ENCODE peak calls at places on chromosomes 11 and 22, in eight cellular contexts. U is lower leg skin; I is cardiac septum; L is stimulated activated naive B cell treated with anti-CD40 and anti-IgM and Interleukin-4, amounts not matched to agents 10 μg/mL and 1 μg/mL and 100 μg/mL, for 72 hours; P is stimulated activated naive CD4-positive, alpha-beta T cell; Z is GM04503; D is dermis blood vessel endothelial cell; S is H54. Y is an unnamed sample.

GRCh38 chr11:122696662-122697061 is 41.1 kb downstream of the UBASH3B start:
- DNase-seq in U (no peak), I (no peak), L (peak), P (peak), Z (no peak), D (peak), S (no peak), Y (no peak)

GRCh38 chr11:86672007-86672621 is at the start of gene ME3:
- DNase-seq in U (peak), I (peak), L (peak), P (peak), Z (no peak), D (peak), S (no peak), Y (no peak)

GRCh38 chr11:7573193-7573557 is 59.4 kb downstream of the PPFIBP2 start:
- DNase-seq in U (no peak), I (no peak), L (no peak), P (no peak), Z (no peak), D (no peak), S (no peak), Y (no peak)

GRCh38 chr11:69135420-69136363 is 20.0 kb upstream of the SMIM38 start:
- DNase-seq in U (no peak), I (no peak), L (peak), P (no peak), Z (no peak), D (no peak), S (no peak), Y (no peak)

GRCh38 chr11:61885166-61885778 is 6.1 kb downstream of the FADS3 start:
- DNase-seq in U (no peak), I (no peak), L (no peak), P (no peak), Z (no peak), D (no peak), S (no peak), Y (no peak)

GRCh38 chr11:35525501-35526175 is at the start of gene PAMR1:
- DNase-seq in U (peak), I (no peak), L (peak), P (no peak), Z (peak), D (no peak), S (peak), Y (no peak)

GRCh38 chr11:77039491-77040400 is 5.5 kb downstream of the B3GNT6 start:
- DNase-seq in U (no peak), I (no peak), L (no peak), P (peak), Z (peak), D (peak), S (no peak), Y (no peak)

GRCh38 chr11:120401506-120401905 is 65.3 kb downstream of the ARHGEF12 start:
- DNase-seq in U (no peak), I (no peak), L (no peak), P (no peak), Z (no peak), D (no peak), S (no peak), Y (no peak)

GRCh38 chr22:50262460-50262911 is 1.0 kb upstream of the MAPK12 start:
- DNase-seq in U (no peak), I (no peak), L (no peak), P (no peak), Z (no peak), D (no peak), S (peak), Y (no peak)

GRCh38 chr11:132312616-132313210 is 942.3 kb downstream of the NTM start:
- DNase-seq in U (no peak), I (no peak), L (no peak), P (no peak), Z (no peak), D (no peak), S (peak), Y (peak)

GRCh38 chr11:1922411-1923113 is 3.1 kb downstream of the TNNT3 start:
- DNase-seq in U (no peak), I (no peak), L (no peak), P (no peak), Z (no peak), D (no peak), S (no peak), Y (no peak)

GRCh38 chr22:20211409-20211996 is 56.6 kb downstream of the RTN4R start:
- DNase-seq in U (no peak), I (no peak), L (no peak), P (no peak), Z (no peak), D (no peak), S (no peak), Y (no peak)

GRCh38 chr11:95545116-95545875 is 244.3 kb downstream of the FAM76B start:
- DNase-seq in U (no peak), I (no peak), L (no peak), P (no peak), Z (no peak), D (peak), S (no peak), Y (no peak)

GRCh38 chr11:128892866-128893565 is 1.9 kb downstream of the KCNJ5 start:
- DNase-seq in U (no peak), I (peak), L (no peak), P (no peak), Z (no peak), D (no peak), S (no peak), Y (no peak)

GRCh38 chr11:15967166-15967565 is 389.2 kb downstream of the SOX6 start:
- DNase-seq in U (peak), I (no peak), L (no peak), P (no peak), Z (no peak), D (peak), S (no peak), Y (no peak)

GRCh38 chr11:61971177-61972111 is 4.0 kb upstream of the FTH1 start:
- DNase-seq in U (peak), I (peak), L (peak), P (no peak), Z (peak), D (peak), S (peak), Y (peak)